ENCODE peak calls at places on chromosomes 4 and X, in nine cellular contexts. One of them, this sample, is unnamed.

GRCh38 chrX:118726887-118727685 is at the start of gene IL13RA1:
- DNase-seq in substantia nigra: peak
- DNase-seq in MCF 10A: peak
- DNase-seq in endodermal cell: peak
- DNase-seq in D341Med: peak
- DNase-seq in coronary artery: peak
- DNase-seq in naive B cell: no peak
- DNase-seq in kidney: peak
- DNase-seq in stimulated activated CD8-positive, alpha-beta memory T cell treated with anti-CD3 and anti-CD28 coated beads, Interleukin-4, amount 100 ng/mL, for 48 hours: peak
- DNase-seq in this sample: peak

GRCh38 chr4:68129793-68130192 is at the start of gene TMPRSS11F:
- DNase-seq in substantia nigra: no peak
- DNase-seq in MCF 10A: no peak
- DNase-seq in endodermal cell: no peak
- DNase-seq in D341Med: no peak
- DNase-seq in coronary artery: no peak
- DNase-seq in naive B cell: no peak
- DNase-seq in kidney: no peak
- DNase-seq in stimulated activated CD8-positive, alpha-beta memory T cell treated with anti-CD3 and anti-CD28 coated beads, Interleukin-4, amount 100 ng/mL, for 48 hours: no peak
- DNase-seq in this sample: no peak

GRCh38 chr4:118352843-118353373 is at the start of gene PRSS12:
- DNase-seq in substantia nigra: no peak
- DNase-seq in MCF 10A: peak
- DNase-seq in endodermal cell: peak
- DNase-seq in D341Med: peak
- DNase-seq in coronary artery: no peak
- DNase-seq in naive B cell: peak
- DNase-seq in kidney: peak
- DNase-seq in stimulated activated CD8-positive, alpha-beta memory T cell treated with anti-CD3 and anti-CD28 coated beads, Interleukin-4, amount 100 ng/mL, for 48 hours: peak
- DNase-seq in this sample: peak

GRCh38 chrX:69277961-69278795 is 112.9 kb upstream of the PJA1 start:
- DNase-seq in substantia nigra: no peak
- DNase-seq in MCF 10A: no peak
- DNase-seq in endodermal cell: peak
- DNase-seq in D341Med: no peak
- DNase-seq in coronary artery: no peak
- DNase-seq in naive B cell: no peak
- DNase-seq in kidney: no peak
- DNase-seq in stimulated activated CD8-positive, alpha-beta memory T cell treated with anti-CD3 and anti-CD28 coated beads, Interleukin-4, amount 100 ng/mL, for 48 hours: no peak
- DNase-seq in this sample: no peak

GRCh38 chrX:101357166-101357795 is 8.7 kb upstream of the TIMM8A start:
- DNase-seq in substantia nigra: no peak
- DNase-seq in MCF 10A: peak
- DNase-seq in endodermal cell: peak
- DNase-seq in D341Med: peak
- DNase-seq in coronary artery: no peak
- DNase-seq in naive B cell: no peak
- DNase-seq in kidney: no peak
- DNase-seq in stimulated activated CD8-positive, alpha-beta memory T cell treated with anti-CD3 and anti-CD28 coated beads, Interleukin-4, amount 100 ng/mL, for 48 hours: no peak
- DNase-seq in this sample: peak

GRCh38 chrX:15719324-15719968 is 18.6 kb upstream of the CA5B start:
- DNase-seq in substantia nigra: no peak
- DNase-seq in MCF 10A: no peak
- DNase-seq in endodermal cell: no peak
- DNase-seq in D341Med: no peak
- DNase-seq in coronary artery: no peak
- DNase-seq in naive B cell: no peak
- DNase-seq in kidney: no peak
- DNase-seq in stimulated activated CD8-positive, alpha-beta memory T cell treated with anti-CD3 and anti-CD28 coated beads, Interleukin-4, amount 100 ng/mL, for 48 hours: no peak
- DNase-seq in this sample: no peak

GRCh38 chr4:140346136-140346535 is 27.3 kb upstream of the SCOC start:
- DNase-seq in substantia nigra: peak
- DNase-seq in MCF 10A: no peak
- DNase-seq in endodermal cell: no peak
- DNase-seq in D341Med: no peak
- DNase-seq in coronary artery: no peak
- DNase-seq in naive B cell: no peak
- DNase-seq in kidney: no peak
- DNase-seq in stimulated activated CD8-positive, alpha-beta memory T cell treated with anti-CD3 and anti-CD28 coated beads, Interleukin-4, amount 100 ng/mL, for 48 hours: no peak
- DNase-seq in this sample: no peak

GRCh38 chr4:1030559-1030958 is 19.1 kb downstream of the FGFRL1 start:
- DNase-seq in substantia nigra: no peak
- DNase-seq in MCF 10A: no peak
- DNase-seq in endodermal cell: no peak
- DNase-seq in D341Med: no peak
- DNase-seq in coronary artery: no peak
- DNase-seq in naive B cell: no peak
- DNase-seq in kidney: no peak
- DNase-seq in stimulated activated CD8-positive, alpha-beta memory T cell treated with anti-CD3 and anti-CD28 coated beads, Interleukin-4, amount 100 ng/mL, for 48 hours: no peak
- DNase-seq in this sample: peak

GRCh38 chrX:140913802-140914501 is 88.4 kb upstream of the SPANXB1 start:
- DNase-seq in substantia nigra: no peak
- DNase-seq in MCF 10A: no peak
- DNase-seq in endodermal cell: no peak
- DNase-seq in D341Med: no peak
- DNase-seq in coronary artery: no peak
- DNase-seq in naive B cell: no peak
- DNase-seq in kidney: no peak
- DNase-seq in stimulated activated CD8-positive, alpha-beta memory T cell treated with anti-CD3 and anti-CD28 coated beads, Interleukin-4, amount 100 ng/mL, for 48 hours: no peak
- DNase-seq in this sample: no peak

GRCh38 chrX:123361371-123361770 is 177.3 kb downstream of the GRIA3 start:
- DNase-seq in substantia nigra: no peak
- DNase-seq in MCF 10A: peak
- DNase-seq in endodermal cell: peak
- DNase-seq in D341Med: no peak
- DNase-seq in coronary artery: no peak
- DNase-seq in naive B cell: no peak
- DNase-seq in kidney: no peak
- DNase-seq in stimulated activated CD8-positive, alpha-beta memory T cell treated with anti-CD3 and anti-CD28 coated beads, Interleukin-4, amount 100 ng/mL, for 48 hours: no peak
- DNase-seq in this sample: peak

GRCh38 chrX:78753571-78753970 is 6.1 kb downstream of the LPAR4 start:
- DNase-seq in substantia nigra: no peak
- DNase-seq in MCF 10A: peak
- DNase-seq in endodermal cell: no peak
- DNase-seq in D341Med: no peak
- DNase-seq in coronary artery: no peak
- DNase-seq in naive B cell: no peak
- DNase-seq in kidney: no peak
- DNase-seq in stimulated activated CD8-positive, alpha-beta memory T cell treated with anti-CD3 and anti-CD28 coated beads, Interleukin-4, amount 100 ng/mL, for 48 hours: no peak
- DNase-seq in this sample: no peak

GRCh38 chr4:56496241-56496640 is 9.3 kb upstream of the ARL9 start:
- DNase-seq in substantia nigra: no peak
- DNase-seq in MCF 10A: no peak
- DNase-seq in endodermal cell: no peak
- DNase-seq in D341Med: no peak
- DNase-seq in coronary artery: no peak
- DNase-seq in naive B cell: no peak
- DNase-seq in kidney: no peak
- DNase-seq in stimulated activated CD8-positive, alpha-beta memory T cell treated with anti-CD3 and anti-CD28 coated beads, Interleukin-4, amount 100 ng/mL, for 48 hours: no peak
- DNase-seq in this sample: no peak

GRCh38 chrX:7314425-7314824 is 166.5 kb upstream of the PUDP start:
- DNase-seq in substantia nigra: no peak
- DNase-seq in MCF 10A: no peak
- DNase-seq in endodermal cell: no peak
- DNase-seq in D341Med: no peak
- DNase-seq in coronary artery: no peak
- DNase-seq in naive B cell: no peak
- DNase-seq in kidney: no peak
- DNase-seq in stimulated activated CD8-positive, alpha-beta memory T cell treated with anti-CD3 and anti-CD28 coated beads, Interleukin-4, amount 100 ng/mL, for 48 hours: no peak
- DNase-seq in this sample: no peak

GRCh38 chr4:150253965-150254364 is 175.7 kb downstream of the DCLK2 start:
- DNase-seq in substantia nigra: no peak
- DNase-seq in MCF 10A: no peak
- DNase-seq in endodermal cell: no peak
- DNase-seq in D341Med: no peak
- DNase-seq in coronary artery: no peak
- DNase-seq in naive B cell: no peak
- DNase-seq in kidney: peak
- DNase-seq in stimulated activated CD8-positive, alpha-beta memory T cell treated with anti-CD3 and anti-CD28 coated beads, Interleukin-4, amount 100 ng/mL, for 48 hours: no peak
- DNase-seq in this sample: no peak

GRCh38 chr4:169716677-169717076 is 41.1 kb downstream of the HPF1 start:
- DNase-seq in substantia nigra: no peak
- DNase-seq in MCF 10A: no peak
- DNase-seq in endodermal cell: no peak
- DNase-seq in D341Med: no peak
- DNase-seq in coronary artery: no peak
- DNase-seq in naive B cell: no peak
- DNase-seq in kidney: no peak
- DNase-seq in stimulated activated CD8-positive, alpha-beta memory T cell treated with anti-CD3 and anti-CD28 coated beads, Interleukin-4, amount 100 ng/mL, for 48 hours: no peak
- DNase-seq in this sample: no peak

GRCh38 chrX:8179653-8180052 is 8.6 kb upstream of the VCX2 start:
- DNase-seq in substantia nigra: no peak
- DNase-seq in MCF 10A: peak
- DNase-seq in endodermal cell: no peak
- DNase-seq in D341Med: no peak
- DNase-seq in coronary artery: no peak
- DNase-seq in naive B cell: no peak
- DNase-seq in kidney: no peak
- DNase-seq in stimulated activated CD8-positive, alpha-beta memory T cell treated with anti-CD3 and anti-CD28 coated beads, Interleukin-4, amount 100 ng/mL, for 48 hours: no peak
- DNase-seq in this sample: peak

GRCh38 chr4:139014391-139015268 is 951 bp upstream of the NOCT start:
- DNase-seq in substantia nigra: no peak
- DNase-seq in MCF 10A: peak
- DNase-seq in endodermal cell: peak
- DNase-seq in D341Med: peak
- DNase-seq in coronary artery: no peak
- DNase-seq in naive B cell: no peak
- DNase-seq in kidney: no peak
- DNase-seq in stimulated activated CD8-positive, alpha-beta memory T cell treated with anti-CD3 and anti-CD28 coated beads, Interleukin-4, amount 100 ng/mL, for 48 hours: no peak
- DNase-seq in this sample: peak

GRCh38 chrX:136047969-136048368 is 62.7 kb downstream of the SLC9A6 start:
- DNase-seq in substantia nigra: no peak
- DNase-seq in MCF 10A: no peak
- DNase-seq in endodermal cell: no peak
- DNase-seq in D341Med: no peak
- DNase-seq in coronary artery: no peak
- DNase-seq in naive B cell: no peak
- DNase-seq in kidney: no peak
- DNase-seq in stimulated activated CD8-positive, alpha-beta memory T cell treated with anti-CD3 and anti-CD28 coated beads, Interleukin-4, amount 100 ng/mL, for 48 hours: no peak
- DNase-seq in this sample: no peak

GRCh38 chr4:1113311-1114009 is at the start of gene RNF212:
- DNase-seq in substantia nigra: no peak
- DNase-seq in MCF 10A: no peak
- DNase-seq in endodermal cell: peak
- DNase-seq in D341Med: no peak
- DNase-seq in coronary artery: no peak
- DNase-seq in naive B cell: peak
- DNase-seq in kidney: peak
- DNase-seq in stimulated activated CD8-positive, alpha-beta memory T cell treated with anti-CD3 and anti-CD28 coated beads, Interleukin-4, amount 100 ng/mL, for 48 hours: peak
- DNase-seq in this sample: peak

GRCh38 chr4:7691992-7692391 is 247.7 kb downstream of the AFAP1 start:
- DNase-seq in substantia nigra: no peak
- DNase-seq in MCF 10A: no peak
- DNase-seq in endodermal cell: no peak
- DNase-seq in D341Med: no peak
- DNase-seq in coronary artery: no peak
- DNase-seq in naive B cell: no peak
- DNase-seq in kidney: no peak
- DNase-seq in stimulated activated CD8-positive, alpha-beta memory T cell treated with anti-CD3 and anti-CD28 coated beads, Interleukin-4, amount 100 ng/mL, for 48 hours: no peak
- DNase-seq in this sample: no peak

This sample was measured in A673.